ENCODE peak calls at places on chromosomes 1 and 21, in six cellular contexts. E, R, C, J, G and Z are unnamed samples.

GRCh38 chr21:38325761-38326420 is 69.1 kb downstream of the KCNJ15 start:
- DNase-seq in E (no peak), R (no peak), C (no peak), J (no peak), G (no peak), Z (no peak)

GRCh38 chr1:53583021-53583902 is 124.1 kb downstream of the DMRTB1 start:
- DNase-seq in E (no peak), R (no peak), C (no peak), J (no peak), G (peak; percentile 36), Z (no peak)

GRCh38 chr1:3314561-3315271 is 139.7 kb upstream of the ARHGEF16 start:
- DNase-seq in E (no peak), R (no peak), C (no peak), J (no peak), G (no peak), Z (no peak)

GRCh38 chr1:67264152-67264551 is 43.5 kb upstream of the IL12RB2 start:
- DNase-seq in E (no peak), R (no peak), C (no peak), J (no peak), G (no peak), Z (no peak)

GRCh38 chr1:205714190-205714905 is 34.0 kb upstream of the SLC45A3 start:
- DNase-seq in E (no peak), R (no peak), C (no peak), J (no peak), G (no peak), Z (no peak)

GRCh38 chr1:117061986-117062415 is 1.9 kb downstream of the TTF2 start:
- DNase-seq in E (peak; percentile 66), R (no peak), C (peak; percentile 29), J (peak; percentile 63), G (no peak), Z (peak; percentile 68)

GRCh38 chr21:46196733-46197132 is 12.5 kb upstream of the SPATC1L start:
- DNase-seq in E (no peak), R (no peak), C (no peak), J (no peak), G (no peak), Z (no peak)

GRCh38 chr21:20971296-20971921 is 26.8 kb upstream of the NCAM2 start:
- DNase-seq in E (peak; percentile 19), R (no peak), C (peak; percentile 2), J (peak; percentile 18), G (no peak), Z (no peak)

GRCh38 chr1:115300087-115300856 is 37.8 kb downstream of the NGF start:
- DNase-seq in E (no peak), R (no peak), C (no peak), J (no peak), G (no peak), Z (no peak)

GRCh38 chr21:46603228-46603627 is 1.7 kb downstream of the S100B start:
- DNase-seq in E (no peak), R (no peak), C (no peak), J (no peak), G (no peak), Z (no peak)

GRCh38 chr1:89624715-89625323 is 8.1 kb upstream of the LRRC8C start:
- DNase-seq in E (no peak), R (no peak), C (no peak), J (no peak), G (no peak), Z (no peak)

DNA sequence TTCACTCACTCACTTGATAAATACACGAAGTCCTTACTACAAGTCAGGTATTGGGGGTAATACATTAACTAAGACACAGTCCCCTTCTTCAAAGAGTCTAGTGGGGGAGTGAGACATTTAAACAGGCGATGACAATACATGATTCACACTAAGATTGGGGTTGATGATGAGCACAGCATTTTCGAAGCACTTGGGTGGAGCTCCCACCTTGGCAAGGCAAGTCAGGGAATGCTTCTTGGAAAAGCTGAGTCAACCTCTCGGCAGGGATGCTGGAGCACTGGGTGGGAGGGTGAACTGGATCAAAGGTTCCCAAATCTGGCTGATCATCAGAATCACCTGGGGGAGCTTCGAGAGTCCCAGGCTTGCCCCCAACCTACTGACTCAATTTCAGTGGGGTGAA is 57.9 kb upstream of the ENAH start:
- DNase-seq in E (no peak), R (peak; percentile 89), C (no peak), J (no peak), G (no peak), Z (no peak)
- TF ChIP-seq CTCF in E (no peak), R (no peak), C (no peak), J (no peak), G (no peak), Z (no peak)

DNA sequence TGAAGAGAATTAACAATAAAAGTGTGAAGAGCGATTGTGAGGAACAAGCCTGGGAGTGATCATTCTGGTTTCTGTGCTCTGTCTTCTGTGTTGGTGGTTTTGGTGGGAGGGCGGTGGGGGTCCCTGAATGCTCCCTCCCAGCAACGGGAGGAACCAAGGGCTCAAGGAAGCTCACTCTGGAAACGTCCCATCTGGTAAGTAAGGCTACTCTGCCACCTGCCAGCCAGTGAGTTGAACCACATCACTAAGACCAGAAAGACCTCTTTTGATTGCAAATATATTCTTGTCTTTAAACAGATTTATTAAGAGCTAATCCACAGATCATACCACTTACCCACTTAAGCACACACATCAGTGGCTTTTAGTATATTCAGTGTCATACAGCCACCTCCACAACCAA is 125.0 kb downstream of the PRDM2 start:
- DNase-seq in E (no peak), R (no peak), C (no peak), J (no peak), G (no peak), Z (no peak)
- TF ChIP-seq CTCF in E (no peak), R (no peak), C (peak; percentile 27), J (peak; percentile 38), G (no peak), Z (peak; percentile 44)

GRCh38 chr1:32650752-32651460 is at the start of gene RBBP4:
- DNase-seq in E (peak; percentile 97), R (peak; percentile 88), C (peak; percentile 95), J (peak; percentile 98), G (peak; percentile 99), Z (peak; percentile 97)
- TF ChIP-seq CTCF in E (no peak), R (no peak), C (no peak), J (no peak), G (no peak), Z (no peak)

GRCh38 chr1:196148367-196148970 is 459.8 kb downstream of the KCNT2 start:
- DNase-seq in E (peak; percentile 9), R (peak; percentile 10), C (peak; percentile 15), J (peak; percentile 20), G (no peak), Z (peak; percentile 13)
- TF ChIP-seq CTCF in E (no peak), R (peak; percentile 68), C (peak; percentile 50), J (peak; percentile 44), G (peak; percentile 53), Z (peak; percentile 48)

GRCh38 chr1:64857347-64857746 is 109.0 kb downstream of the JAK1 start:
- DNase-seq in E (no peak), R (no peak), C (no peak), J (no peak), G (no peak), Z (no peak)

GRCh38 chr1:64865105-64865757 is 101.1 kb downstream of the JAK1 start:
- DNase-seq in E (no peak), R (no peak), C (no peak), J (no peak), G (no peak), Z (no peak)

GRCh38 chr1:64856564-64856963 is 109.8 kb downstream of the JAK1 start:
- DNase-seq in E (no peak), R (no peak), C (no peak), J (no peak), G (no peak), Z (no peak)

GRCh38 chr1:64864018-64864945 is 102.1 kb downstream of the JAK1 start:
- DNase-seq in E (peak; percentile 82), R (no peak), C (no peak), J (peak; percentile 84), G (peak; percentile 88), Z (peak; percentile 76)

DNA sequence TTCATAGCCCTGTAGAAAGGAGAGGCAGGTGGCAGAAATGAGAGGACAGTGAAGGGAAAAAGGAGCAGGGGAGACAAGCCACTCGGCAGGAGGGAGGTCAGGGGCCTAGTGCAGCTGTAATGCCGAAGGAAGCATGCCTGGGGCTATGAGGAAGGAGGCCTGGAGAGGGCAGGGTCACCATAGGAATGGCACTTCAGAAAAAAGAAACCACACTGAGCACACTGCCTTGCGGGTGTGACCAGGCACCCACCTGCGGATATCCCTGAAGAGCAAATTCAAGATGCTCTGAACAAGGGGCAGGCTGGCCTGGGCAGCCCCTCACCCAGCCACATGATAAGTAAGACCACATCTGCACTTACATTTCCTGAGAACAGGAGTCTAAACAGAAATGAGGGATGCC is 104.7 kb downstream of the JAK1 start:
- DNase-seq in E (no peak), R (no peak), C (no peak), J (no peak), G (no peak), Z (no peak)
- TF ChIP-seq CTCF in E (no peak), R (no peak), C (peak; percentile 32), J (peak; percentile 31), G (peak; percentile 34), Z (peak; percentile 37)

GRCh38 chr1:150966011-150966410 is 8.6 kb downstream of the CERS2 start:
- DNase-seq in E (no peak), R (no peak), C (no peak), J (no peak), G (no peak), Z (no peak)

GRCh38 chr1:150967936-150968335 is 6.7 kb downstream of the CERS2 start:
- DNase-seq in E (no peak), R (no peak), C (no peak), J (no peak), G (no peak), Z (no peak)

GRCh38 chr1:150970818-150971582 is 3.6 kb downstream of the CERS2 start:
- DNase-seq in E (no peak), R (no peak), C (peak; percentile 26), J (no peak), G (peak; percentile 79), Z (no peak)

GRCh38 chr1:150971583-150972416 is 2.8 kb downstream of the CERS2 start:
- DNase-seq in E (no peak), R (no peak), C (no peak), J (no peak), G (no peak), Z (no peak)

DNA sequence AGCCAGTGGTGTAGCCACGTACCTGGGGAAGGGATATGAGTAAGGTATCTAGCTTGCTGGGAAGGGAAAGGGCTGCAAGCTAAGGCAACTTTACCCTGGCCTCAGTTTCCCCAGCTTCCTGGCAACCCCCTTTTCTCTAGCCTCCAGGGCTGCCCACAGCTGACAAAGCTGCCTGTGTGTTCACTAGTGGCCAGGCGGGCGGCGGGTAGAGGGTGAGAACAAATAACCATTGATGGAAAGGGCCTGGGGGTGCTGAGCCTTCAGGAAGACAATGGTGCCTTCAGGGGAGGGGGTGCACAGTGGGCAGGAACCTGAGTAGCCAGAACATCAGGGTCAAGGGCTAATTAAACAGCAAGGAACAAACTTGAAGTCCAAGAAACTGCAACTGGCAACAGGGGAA is 6.1 kb downstream of the CERS2 start:
- DNase-seq in E (no peak), R (no peak), C (no peak), J (no peak), G (no peak), Z (no peak)
- TF ChIP-seq CTCF in E (no peak), R (no peak), C (no peak), J (no peak), G (no peak), Z (no peak)